ENCODE peak calls at places on chromosome 2, in nine cellular contexts. One of them, this sample, is unnamed.

GRCh38 chr2:188322569-188323531 is 31.2 kb downstream of the GULP1 start:
- DNase-seq in HCT116: no peak
- DNase-seq in glutamatergic neuron: no peak
- DNase-seq in ovary: no peak
- DNase-seq in IMR-90: peak
- DNase-seq in H9: no peak
- DNase-seq in spleen: no peak
- DNase-seq in progenitor cell of endocrine pancreas: no peak
- DNase-seq in mesothelial cell of epicardium: no peak
- DNase-seq in this sample: no peak

GRCh38 chr2:188410504-188411235 is 119.0 kb downstream of the GULP1 start:
- DNase-seq in mesothelial cell of epicardium: no peak
- DNase-seq in spleen: no peak
- DNase-seq in glutamatergic neuron: no peak
- DNase-seq in H9: peak
- DNase-seq in IMR-90: peak
- DNase-seq in ovary: no peak
- DNase-seq in progenitor cell of endocrine pancreas: no peak
- DNase-seq in HCT116: no peak
- DNase-seq in this sample: no peak

GRCh38 chr2:228545041-228545440 is 363.6 kb upstream of the SPHKAP start:
- DNase-seq in spleen: no peak
- DNase-seq in IMR-90: peak
- DNase-seq in mesothelial cell of epicardium: no peak
- DNase-seq in glutamatergic neuron: no peak
- DNase-seq in progenitor cell of endocrine pancreas: no peak
- DNase-seq in ovary: no peak
- DNase-seq in H9: no peak
- DNase-seq in HCT116: no peak
- DNase-seq in this sample: no peak

GRCh38 chr2:25340340-25340886 is 1.3 kb downstream of the DNMT3A start:
- DNase-seq in H9: no peak
- DNase-seq in IMR-90: no peak
- DNase-seq in spleen: peak
- DNase-seq in progenitor cell of endocrine pancreas: no peak
- DNase-seq in HCT116: no peak
- DNase-seq in ovary: peak
- DNase-seq in glutamatergic neuron: no peak
- DNase-seq in mesothelial cell of epicardium: peak
- DNase-seq in this sample: no peak

GRCh38 chr2:5914831-5915611 is 222.8 kb downstream of the SOX11 start:
- DNase-seq in HCT116: no peak
- DNase-seq in IMR-90: peak
- DNase-seq in progenitor cell of endocrine pancreas: peak
- DNase-seq in H9: peak
- DNase-seq in mesothelial cell of epicardium: peak
- DNase-seq in ovary: no peak
- DNase-seq in glutamatergic neuron: peak
- DNase-seq in spleen: no peak
- DNase-seq in this sample: no peak

GRCh38 chr2:54568876-54569298 is 112.8 kb downstream of the SPTBN1 start:
- DNase-seq in HCT116: no peak
- DNase-seq in glutamatergic neuron: no peak
- DNase-seq in progenitor cell of endocrine pancreas: no peak
- DNase-seq in mesothelial cell of epicardium: no peak
- DNase-seq in IMR-90: no peak
- DNase-seq in spleen: no peak
- DNase-seq in ovary: no peak
- DNase-seq in H9: no peak
- DNase-seq in this sample: no peak

GRCh38 chr2:184326076-184326475 is 272.3 kb upstream of the ZNF804A start:
- DNase-seq in IMR-90: no peak
- DNase-seq in ovary: no peak
- DNase-seq in mesothelial cell of epicardium: no peak
- DNase-seq in spleen: no peak
- DNase-seq in progenitor cell of endocrine pancreas: no peak
- DNase-seq in H9: no peak
- DNase-seq in glutamatergic neuron: no peak
- DNase-seq in HCT116: no peak
- DNase-seq in this sample: no peak

GRCh38 chr2:218754201-218754600 is 27.7 kb upstream of the CYP27A1 start:
- DNase-seq in mesothelial cell of epicardium: no peak
- DNase-seq in H9: no peak
- DNase-seq in IMR-90: no peak
- DNase-seq in ovary: no peak
- DNase-seq in HCT116: no peak
- DNase-seq in progenitor cell of endocrine pancreas: no peak
- DNase-seq in spleen: no peak
- DNase-seq in glutamatergic neuron: no peak
- DNase-seq in this sample: no peak

GRCh38 chr2:199946836-199947235 is 8.5 kb downstream of the TYW5 start:
- DNase-seq in IMR-90: no peak
- DNase-seq in spleen: no peak
- DNase-seq in progenitor cell of endocrine pancreas: no peak
- DNase-seq in H9: no peak
- DNase-seq in ovary: no peak
- DNase-seq in glutamatergic neuron: no peak
- DNase-seq in HCT116: no peak
- DNase-seq in mesothelial cell of epicardium: no peak
- DNase-seq in this sample: no peak

GRCh38 chr2:221567809-221568208 is 4.3 kb downstream of the EPHA4 start:
- DNase-seq in glutamatergic neuron: no peak
- DNase-seq in HCT116: no peak
- DNase-seq in ovary: no peak
- DNase-seq in IMR-90: peak
- DNase-seq in mesothelial cell of epicardium: no peak
- DNase-seq in progenitor cell of endocrine pancreas: no peak
- DNase-seq in spleen: no peak
- DNase-seq in H9: no peak
- DNase-seq in this sample: no peak

GRCh38 chr2:85525567-85525966 is 13.4 kb upstream of the MAT2A start:
- DNase-seq in ovary: no peak
- DNase-seq in IMR-90: no peak
- DNase-seq in spleen: no peak
- DNase-seq in mesothelial cell of epicardium: no peak
- DNase-seq in glutamatergic neuron: no peak
- DNase-seq in H9: no peak
- DNase-seq in progenitor cell of endocrine pancreas: no peak
- DNase-seq in HCT116: no peak
- DNase-seq in this sample: no peak

GRCh38 chr2:233072838-233073237 is 12.7 kb downstream of the INPP5D start:
- DNase-seq in spleen: peak
- DNase-seq in progenitor cell of endocrine pancreas: no peak
- DNase-seq in H9: no peak
- DNase-seq in HCT116: no peak
- DNase-seq in ovary: no peak
- DNase-seq in IMR-90: no peak
- DNase-seq in glutamatergic neuron: no peak
- DNase-seq in mesothelial cell of epicardium: no peak
- DNase-seq in this sample: no peak

GRCh38 chr2:75577280-75577679 is 16.5 kb upstream of the EVA1A start:
- DNase-seq in HCT116: no peak
- DNase-seq in progenitor cell of endocrine pancreas: no peak
- DNase-seq in spleen: no peak
- DNase-seq in mesothelial cell of epicardium: no peak
- DNase-seq in H9: no peak
- DNase-seq in glutamatergic neuron: no peak
- DNase-seq in ovary: no peak
- DNase-seq in IMR-90: no peak
- DNase-seq in this sample: no peak

GRCh38 chr2:75571730-75572430 is 11.1 kb upstream of the EVA1A start:
- DNase-seq in progenitor cell of endocrine pancreas: no peak
- DNase-seq in IMR-90: peak
- DNase-seq in H9: no peak
- DNase-seq in mesothelial cell of epicardium: no peak
- DNase-seq in glutamatergic neuron: no peak
- DNase-seq in HCT116: no peak
- DNase-seq in spleen: no peak
- DNase-seq in ovary: no peak
- DNase-seq in this sample: no peak

GRCh38 chr2:75573145-75573878 is 12.6 kb upstream of the EVA1A start:
- DNase-seq in mesothelial cell of epicardium: no peak
- DNase-seq in glutamatergic neuron: no peak
- DNase-seq in ovary: no peak
- DNase-seq in progenitor cell of endocrine pancreas: no peak
- DNase-seq in HCT116: no peak
- DNase-seq in IMR-90: no peak
- DNase-seq in spleen: no peak
- DNase-seq in H9: no peak
- DNase-seq in this sample: no peak

GRCh38 chr2:75570948-75571729 is 10.4 kb upstream of the EVA1A start:
- DNase-seq in spleen: no peak
- DNase-seq in glutamatergic neuron: no peak
- DNase-seq in IMR-90: peak
- DNase-seq in mesothelial cell of epicardium: no peak
- DNase-seq in HCT116: no peak
- DNase-seq in ovary: peak
- DNase-seq in progenitor cell of endocrine pancreas: no peak
- DNase-seq in H9: no peak
- DNase-seq in this sample: no peak

GRCh38 chr2:75574106-75574505 is 13.4 kb upstream of the EVA1A start:
- DNase-seq in ovary: no peak
- DNase-seq in IMR-90: peak
- DNase-seq in HCT116: no peak
- DNase-seq in glutamatergic neuron: no peak
- DNase-seq in mesothelial cell of epicardium: no peak
- DNase-seq in progenitor cell of endocrine pancreas: no peak
- DNase-seq in spleen: no peak
- DNase-seq in H9: no peak
- DNase-seq in this sample: no peak
- TF ChIP-seq CTCF in ovary: no peak
- TF ChIP-seq CTCF in IMR-90: peak
- TF ChIP-seq CTCF in HCT116: no peak
- TF ChIP-seq CTCF in glutamatergic neuron: no peak
- TF ChIP-seq CTCF in mesothelial cell of epicardium: no peak
- TF ChIP-seq CTCF in progenitor cell of endocrine pancreas: no peak
- TF ChIP-seq CTCF in spleen: no peak
- TF ChIP-seq CTCF in H9: peak
- TF ChIP-seq CTCF in this sample: no peak

DNA sequence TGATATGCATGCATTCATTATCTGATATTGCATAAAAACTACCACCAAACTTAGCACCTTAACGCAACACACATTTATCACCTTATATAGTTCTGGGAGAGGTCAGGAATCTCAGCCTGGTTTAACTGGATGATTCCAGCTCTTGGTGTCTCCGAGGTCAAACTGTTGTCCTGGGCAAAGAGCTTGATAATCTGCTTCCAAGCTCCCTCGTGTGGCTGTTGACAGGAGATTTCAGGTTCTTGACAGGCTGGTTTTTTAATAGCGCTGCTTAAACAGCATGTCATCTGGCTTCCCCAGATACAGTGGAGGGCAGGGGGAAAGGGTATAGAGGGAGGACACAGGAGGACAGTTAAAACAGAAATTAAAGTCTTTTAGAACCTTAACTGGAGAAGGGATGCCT is 785.0 kb downstream of the CNTNAP5 start:
- DNase-seq in spleen: no peak
- DNase-seq in mesothelial cell of epicardium: no peak
- DNase-seq in ovary: no peak
- DNase-seq in progenitor cell of endocrine pancreas: peak
- DNase-seq in glutamatergic neuron: no peak
- DNase-seq in H9: peak
- DNase-seq in HCT116: no peak
- DNase-seq in IMR-90: peak
- DNase-seq in this sample: no peak
- TF ChIP-seq CTCF in spleen: no peak
- TF ChIP-seq CTCF in mesothelial cell of epicardium: no peak
- TF ChIP-seq CTCF in ovary: no peak
- TF ChIP-seq CTCF in progenitor cell of endocrine pancreas: peak
- TF ChIP-seq CTCF in glutamatergic neuron: no peak
- TF ChIP-seq CTCF in H9: peak
- TF ChIP-seq CTCF in HCT116: no peak
- TF ChIP-seq CTCF in IMR-90: peak
- TF ChIP-seq CTCF in this sample: peak

DNA sequence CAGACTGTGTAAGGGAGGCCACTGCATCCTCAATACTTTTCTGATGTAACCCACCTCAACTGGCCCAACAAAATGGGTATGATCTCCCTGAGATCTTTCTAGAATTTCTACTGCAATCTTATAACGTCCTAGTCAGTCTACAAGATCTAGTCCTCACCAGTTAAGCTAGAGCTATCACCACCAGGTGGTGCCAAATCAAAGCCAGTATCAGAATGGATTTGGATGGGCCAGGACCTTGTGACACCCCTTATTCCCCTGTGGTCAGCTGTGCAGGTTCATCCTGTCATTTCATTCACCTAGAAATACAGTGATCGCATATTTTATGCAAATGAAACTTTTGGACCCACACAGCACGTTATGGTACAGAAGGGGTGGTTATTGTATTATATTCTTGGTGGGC is 90.3 kb downstream of the OLA1 start:
- DNase-seq in mesothelial cell of epicardium: no peak
- DNase-seq in HCT116: peak
- DNase-seq in spleen: no peak
- DNase-seq in ovary: no peak
- DNase-seq in IMR-90: no peak
- DNase-seq in H9: peak
- DNase-seq in progenitor cell of endocrine pancreas: no peak
- DNase-seq in glutamatergic neuron: peak
- DNase-seq in this sample: no peak
- TF ChIP-seq CTCF in mesothelial cell of epicardium: no peak
- TF ChIP-seq CTCF in HCT116: peak
- TF ChIP-seq CTCF in spleen: no peak
- TF ChIP-seq CTCF in ovary: no peak
- TF ChIP-seq CTCF in IMR-90: no peak
- TF ChIP-seq CTCF in H9: peak
- TF ChIP-seq CTCF in progenitor cell of endocrine pancreas: peak
- TF ChIP-seq CTCF in glutamatergic neuron: peak
- TF ChIP-seq CTCF in this sample: peak

DNA sequence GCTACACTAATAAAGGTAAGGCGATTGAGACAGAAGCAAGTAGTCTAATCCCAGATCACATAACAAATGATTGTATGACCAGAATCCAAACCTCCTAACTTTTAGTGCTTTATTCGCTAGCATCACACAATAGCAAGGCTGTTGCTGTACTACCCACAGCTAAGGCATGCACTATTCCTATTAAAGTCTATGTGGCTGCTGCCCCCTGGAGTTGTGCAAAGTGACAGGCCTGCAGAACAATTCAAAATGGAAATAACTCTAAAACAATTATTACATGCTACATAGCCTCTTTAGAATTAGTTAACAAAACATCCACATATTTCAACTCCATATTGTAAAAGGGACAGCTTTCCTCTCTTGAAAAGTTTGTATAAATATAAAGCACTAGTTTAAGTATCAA is 6.0 kb downstream of the ERBB4 start:
- DNase-seq in HCT116: no peak
- DNase-seq in IMR-90: no peak
- DNase-seq in mesothelial cell of epicardium: no peak
- DNase-seq in H9: no peak
- DNase-seq in spleen: no peak
- DNase-seq in ovary: no peak
- DNase-seq in progenitor cell of endocrine pancreas: no peak
- DNase-seq in glutamatergic neuron: no peak
- DNase-seq in this sample: no peak
- TF ChIP-seq CTCF in HCT116: no peak
- TF ChIP-seq CTCF in IMR-90: no peak
- TF ChIP-seq CTCF in mesothelial cell of epicardium: no peak
- TF ChIP-seq CTCF in H9: peak
- TF ChIP-seq CTCF in spleen: no peak
- TF ChIP-seq CTCF in ovary: no peak
- TF ChIP-seq CTCF in progenitor cell of endocrine pancreas: peak
- TF ChIP-seq CTCF in glutamatergic neuron: no peak
- TF ChIP-seq CTCF in this sample: peak

This sample was measured in type B pancreatic cell.